ENCODE peak calls at places on chromosomes 16 and 17, in eight cellular contexts. Q is PC-9; E is T-helper 2 cell; J is frontal cortex; F is cardiac muscle cell; W is AG08396; H is mesenchymal stem cell; I is CD4-positive, alpha-beta T cell. S is an unnamed sample.

GRCh38 chr16:89922477-89922883 is 662 bp upstream of the TUBB3 start:
- DNase-seq in E (no peak), I (no peak), J (peak), W (peak), Q (peak), H (peak), F (peak), S (no peak)

GRCh38 chr17:43367588-43368242 is 31.1 kb upstream of the ARL4D start:
- DNase-seq in W (peak), Q (peak), J (peak), F (peak), I (no peak), H (peak), E (no peak), S (no peak)

GRCh38 chr17:55198690-55199370 is 65.9 kb upstream of the HLF start:
- DNase-seq in F (no peak), H (no peak), E (no peak), I (no peak), J (no peak), Q (no peak), W (no peak), S (no peak)

GRCh38 chr16:79272141-79272577 is 328.4 kb downstream of the MAF start:
- DNase-seq in I (peak), W (no peak), E (peak), F (no peak), Q (no peak), H (no peak), J (no peak), S (no peak)

GRCh38 chr16:27718767-27719445 is 169.0 kb downstream of the KATNIP start:
- DNase-seq in I (no peak), E (no peak), W (no peak), J (no peak), H (no peak), F (no peak), Q (no peak), S (peak)

GRCh38 chr17:42155614-42156045 is 841 bp upstream of the RAB5C start:
- DNase-seq in I (no peak), E (no peak), J (no peak), F (no peak), W (no peak), H (peak), Q (no peak), S (no peak)

GRCh38 chr16:70252355-70252988 is 732 bp upstream of the EXOSC6 start:
- DNase-seq in W (no peak), J (no peak), H (peak), I (no peak), Q (no peak), E (no peak), F (peak), S (no peak)

GRCh38 chr16:47519037-47519436 is 57.9 kb downstream of the PHKB start:
- DNase-seq in J (no peak), H (no peak), F (no peak), E (no peak), Q (no peak), W (peak), I (no peak), S (no peak)

GRCh38 chr16:75382611-75383010 is 50.7 kb downstream of the CFDP1 start:
- DNase-seq in I (no peak), F (no peak), H (no peak), J (no peak), Q (no peak), W (no peak), E (no peak), S (no peak)

GRCh38 chr17:30573603-30574175 is 96.5 kb downstream of the GOSR1 start:
- DNase-seq in J (no peak), W (no peak), H (no peak), E (no peak), F (no peak), I (no peak), Q (no peak), S (no peak)

GRCh38 chr16:72939247-72939646 is 108.7 kb downstream of the ZFHX3 start:
- DNase-seq in J (no peak), I (no peak), F (peak), E (no peak), W (peak), H (peak), Q (no peak), S (no peak)

GRCh38 chr17:73045722-73046121 is 46.8 kb downstream of the SLC39A11 start:
- DNase-seq in W (no peak), I (no peak), J (no peak), E (no peak), F (no peak), Q (no peak), H (no peak), S (no peak)

GRCh38 chr17:66426397-66427033 is 124.1 kb downstream of the PRKCA start:
- DNase-seq in E (peak), F (peak), W (no peak), H (no peak), I (peak), J (no peak), Q (no peak), S (no peak)

GRCh38 chr17:12637745-12638651 is 27.7 kb upstream of the MYOCD start:
- DNase-seq in Q (no peak), J (no peak), E (no peak), I (no peak), H (no peak), W (no peak), F (no peak), S (no peak)

GRCh38 chr17:69047368-69048263 is 13.1 kb downstream of the ABCA9 start:
- DNase-seq in Q (peak), H (peak), F (peak), W (no peak), I (no peak), J (no peak), E (no peak), S (no peak)

GRCh38 chr17:4941027-4941610 is 1.1 kb downstream of the RNF167 start:
- DNase-seq in F (no peak), Q (no peak), E (no peak), H (no peak), W (no peak), I (no peak), J (no peak), S (no peak)

GRCh38 chr17:60141111-60142018 is 8.4 kb upstream of the CA4 start:
- DNase-seq in H (peak), Q (peak), I (no peak), F (peak), E (no peak), J (no peak), W (no peak), S (no peak)

GRCh38 chr17:6420173-6420641 is 14.7 kb downstream of the AIPL1 start:
- DNase-seq in Q (no peak), J (no peak), F (peak), E (no peak), H (no peak), I (no peak), W (peak), S (no peak)

GRCh38 chr16:66222756-66223155 is 143.7 kb upstream of the CDH5 start:
- DNase-seq in W (no peak), Q (no peak), F (no peak), H (no peak), E (no peak), I (no peak), J (no peak), S (no peak)

GRCh38 chr17:66644311-66644710 is 190.6 kb upstream of the CACNG5 start:
- DNase-seq in I (no peak), F (no peak), Q (no peak), W (peak), E (no peak), H (no peak), J (no peak), S (no peak)

GRCh38 chr17:73349647-73350046 is 37.8 kb upstream of the CDC42EP4 start:
- DNase-seq in E (no peak), Q (no peak), I (no peak), J (no peak), H (no peak), W (no peak), F (no peak), S (no peak)

GRCh38 chr16:65469116-65469515 is 347.3 kb upstream of the CDH11 start:
- DNase-seq in I (no peak), F (no peak), J (no peak), Q (no peak), W (no peak), E (no peak), H (no peak), S (no peak)

GRCh38 chr16:12330977-12331376 is 354.4 kb downstream of the SNX29 start:
- DNase-seq in W (no peak), F (no peak), Q (no peak), H (no peak), J (no peak), E (no peak), I (no peak), S (no peak)

GRCh38 chr17:1239210-1239609 is 31.0 kb upstream of the BHLHA9 start:
- DNase-seq in J (no peak), I (no peak), H (no peak), F (peak), W (no peak), E (no peak), Q (no peak), S (no peak)

GRCh38 chr17:82041139-82041814 is 3.8 kb upstream of the DCXR start:
- DNase-seq in Q (no peak), E (no peak), H (no peak), W (no peak), I (no peak), J (no peak), F (no peak), S (no peak)

GRCh38 chr16:55657616-55658015 is 1.8 kb downstream of the SLC6A2 start:
- DNase-seq in H (no peak), J (no peak), E (no peak), I (no peak), F (no peak), W (no peak), Q (no peak), S (no peak)

GRCh38 chr17:57580055-57580739 is 164.9 kb downstream of the CCDC182 start:
- DNase-seq in H (no peak), Q (no peak), E (no peak), W (no peak), J (no peak), F (no peak), I (no peak), S (no peak)